ENCODE peak calls at places on chromosomes 2 and 18, in six cellular contexts. W, G, X, J, S and B are unnamed samples.

GRCh38 chr2:201930831-201931230 is 102.8 kb upstream of the FZD7 start:
- DNase-seq in W (no peak), G (no peak), X (no peak), J (no peak), S (no peak), B (no peak)

GRCh38 chr2:29802976-29803375 is 118.4 kb downstream of the ALK start:
- DNase-seq in W (no peak), G (no peak), X (no peak), J (no peak), S (no peak), B (no peak)

GRCh38 chr2:24050041-24050655 is 607 bp downstream of the FKBP1B start:
- DNase-seq in W (no peak), G (no peak), X (peak), J (no peak), S (peak), B (no peak)

GRCh38 chr18:36636237-36636792 is 192.5 kb downstream of the TPGS2 start:
- DNase-seq in W (peak), G (no peak), X (no peak), J (no peak), S (peak), B (peak)

GRCh38 chr18:2027026-2027425 is 544.3 kb downstream of the METTL4 start:
- DNase-seq in W (no peak), G (no peak), X (no peak), J (no peak), S (no peak), B (no peak)

GRCh38 chr18:35010983-35011382 is 30.2 kb upstream of the MAPRE2 start:
- DNase-seq in W (peak), G (no peak), X (no peak), J (no peak), S (no peak), B (no peak)

GRCh38 chr2:223044092-223044836 is 7.7 kb upstream of the KCNE4 start:
- DNase-seq in W (no peak), G (no peak), X (no peak), J (peak), S (no peak), B (no peak)

GRCh38 chr2:236590846-236591245 is 21.2 kb downstream of the ACKR3 start:
- DNase-seq in W (no peak), G (no peak), X (no peak), J (no peak), S (no peak), B (no peak)

GRCh38 chr2:26558271-26559043 is 80.5 kb upstream of the OTOF start:
- DNase-seq in W (no peak), G (no peak), X (no peak), J (no peak), S (no peak), B (no peak)

GRCh38 chr2:13696601-13697000 is 935.9 kb upstream of the LRATD1 start:
- DNase-seq in W (no peak), G (no peak), X (no peak), J (no peak), S (no peak), B (no peak)

GRCh38 chr2:186484062-186484735 is 1.9 kb upstream of the ZC3H15 start:
- DNase-seq in W (no peak), G (no peak), X (peak), J (peak), S (no peak), B (no peak)

GRCh38 chr2:101036562-101036961 is 34.5 kb downstream of the RPL31 start:
- DNase-seq in W (peak), G (no peak), X (peak), J (peak), S (peak), B (no peak)

GRCh38 chr2:68722712-68723111 is 11.9 kb upstream of the ARHGAP25 start:
- DNase-seq in W (no peak), G (no peak), X (peak), J (peak), S (no peak), B (no peak)

GRCh38 chr18:58549814-58550339 is 79.0 kb downstream of the ALPK2 start:
- DNase-seq in W (no peak), G (no peak), X (peak), J (no peak), S (no peak), B (no peak)

GRCh38 chr18:40935423-40935822 is 1019.6 kb upstream of the PIK3C3 start:
- DNase-seq in W (peak), G (no peak), X (peak), J (peak), S (no peak), B (peak)

GRCh38 chr2:227577555-227577954 is 21.1 kb upstream of the SCYGR2 start:
- DNase-seq in W (no peak), G (no peak), X (peak), J (no peak), S (no peak), B (no peak)

GRCh38 chr2:229129738-229130371 is 141.2 kb downstream of the PID1 start:
- DNase-seq in W (no peak), G (no peak), X (no peak), J (no peak), S (peak), B (no peak)

GRCh38 chr2:17879913-17880274 is 1.4 kb downstream of the KCNS3 start:
- DNase-seq in W (no peak), G (no peak), X (peak), J (no peak), S (no peak), B (no peak)

GRCh38 chr18:53375641-53376040 is 848.8 kb downstream of the MBD2 start:
- DNase-seq in W (no peak), G (no peak), X (no peak), J (no peak), S (no peak), B (no peak)

GRCh38 chr2:112026509-112026908 is 28.6 kb upstream of the TMEM87B start:
- DNase-seq in W (no peak), G (no peak), X (no peak), J (peak), S (peak), B (no peak)

GRCh38 chr2:167928434-167928833 is 319.0 kb downstream of the STK39 start:
- DNase-seq in W (no peak), G (no peak), X (no peak), J (no peak), S (no peak), B (no peak)

GRCh38 chr2:100580474-100581264 is 17.9 kb downstream of the PDCL3 start:
- DNase-seq in W (no peak), G (no peak), X (no peak), J (no peak), S (no peak), B (peak)

GRCh38 chr18:32576296-32576916 is 105.7 kb upstream of the GAREM1 start:
- DNase-seq in W (peak), G (no peak), X (peak), J (peak), S (peak), B (no peak)

GRCh38 chr2:5472673-5473072 is 219.5 kb upstream of the SOX11 start:
- DNase-seq in W (no peak), G (no peak), X (no peak), J (no peak), S (no peak), B (no peak)

GRCh38 chr2:84271987-84272386 is 187.1 kb downstream of the SUCLG1 start:
- DNase-seq in W (no peak), G (no peak), X (no peak), J (no peak), S (no peak), B (no peak)

GRCh38 chr2:174327559-174327897 is 7.2 kb upstream of the SP9 start:
- DNase-seq in W (no peak), G (no peak), X (no peak), J (no peak), S (no peak), B (no peak)

GRCh38 chr2:174326880-174327558 is 7.7 kb upstream of the SP9 start:
- DNase-seq in W (no peak), G (no peak), X (no peak), J (no peak), S (peak), B (no peak)

GRCh38 chr2:174328309-174329156 is 6.2 kb upstream of the SP9 start:
- DNase-seq in W (no peak), G (no peak), X (no peak), J (no peak), S (no peak), B (no peak)

GRCh38 chr2:174329157-174329715 is 5.5 kb upstream of the SP9 start:
- DNase-seq in W (no peak), G (no peak), X (no peak), J (no peak), S (no peak), B (no peak)

GRCh38 chr2:174327958-174328308 is 6.8 kb upstream of the SP9 start:
- DNase-seq in W (no peak), G (no peak), X (no peak), J (no peak), S (no peak), B (no peak)
- TF ChIP-seq SMC3 in W (no peak), G (no peak), X (no peak), J (no peak), S (no peak), B (no peak)

GRCh38 chr2:121409388-121409787 is 121.3 kb upstream of the RNU4ATAC start:
- DNase-seq in W (no peak), G (no peak), X (no peak), J (no peak), S (no peak), B (no peak)
- TF ChIP-seq SMC3 in W (no peak), G (no peak), X (no peak), J (no peak), S (no peak), B (no peak)

GRCh38 chr2:230765611-230766300 is 53.1 kb downstream of the CAB39 start:
- DNase-seq in W (no peak), G (no peak), X (no peak), J (no peak), S (no peak), B (no peak)
- TF ChIP-seq SMC3 in W (no peak), G (no peak), X (no peak), J (no peak), S (no peak), B (no peak)

GRCh38 chr2:19870792-19871191 is 31.0 kb downstream of the TTC32 start:
- DNase-seq in W (no peak), G (no peak), X (peak), J (no peak), S (no peak), B (no peak)
- TF ChIP-seq SMC3 in W (no peak), G (no peak), X (no peak), J (no peak), S (no peak), B (no peak)

DNA sequence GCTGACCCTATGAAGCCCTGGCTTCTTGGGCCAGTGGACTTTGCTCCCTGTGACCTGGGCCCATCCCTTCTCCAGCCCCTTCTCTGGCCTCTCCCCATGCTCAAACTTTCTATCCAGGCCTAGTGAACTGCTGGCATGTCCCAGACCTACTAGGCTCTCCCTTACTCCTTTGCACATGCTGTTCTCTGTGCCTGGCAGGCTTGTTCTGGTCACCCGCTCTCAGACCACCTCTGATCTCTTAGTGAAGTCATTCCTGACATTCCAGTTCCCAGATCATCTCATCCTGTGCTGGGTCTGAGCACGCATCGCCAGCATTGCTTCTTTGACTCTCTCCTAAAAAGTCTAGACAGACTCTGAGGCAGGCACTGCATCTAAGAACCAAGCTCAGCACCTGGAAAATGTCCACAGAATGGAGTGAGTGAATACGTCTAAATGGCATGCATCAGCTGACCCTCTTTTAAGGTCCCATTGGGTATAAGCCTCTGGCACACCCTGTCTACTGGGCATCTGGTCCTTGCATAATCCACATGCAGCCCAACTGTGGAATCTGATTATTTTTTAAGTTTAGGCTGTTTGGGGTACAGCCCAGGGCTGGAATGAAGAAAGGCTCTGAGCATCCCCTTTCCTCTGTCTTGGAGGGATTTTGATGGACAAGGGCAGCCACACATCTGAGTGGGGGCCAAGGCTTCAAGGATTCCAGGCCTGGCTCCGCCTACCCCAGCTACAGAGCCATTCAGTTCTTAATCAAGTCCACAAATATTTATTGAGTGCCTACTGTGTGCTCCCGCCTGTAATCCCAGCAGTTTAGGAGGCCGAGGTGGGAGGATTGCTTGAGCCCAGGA is 130.6 kb upstream of the HAAO start:
- DNase-seq in W (peak), G (no peak), X (peak), J (no peak), S (no peak), B (no peak)
- TF ChIP-seq SMC3 in W (no peak), G (no peak), X (no peak), J (no peak), S (no peak), B (no peak)

DNA sequence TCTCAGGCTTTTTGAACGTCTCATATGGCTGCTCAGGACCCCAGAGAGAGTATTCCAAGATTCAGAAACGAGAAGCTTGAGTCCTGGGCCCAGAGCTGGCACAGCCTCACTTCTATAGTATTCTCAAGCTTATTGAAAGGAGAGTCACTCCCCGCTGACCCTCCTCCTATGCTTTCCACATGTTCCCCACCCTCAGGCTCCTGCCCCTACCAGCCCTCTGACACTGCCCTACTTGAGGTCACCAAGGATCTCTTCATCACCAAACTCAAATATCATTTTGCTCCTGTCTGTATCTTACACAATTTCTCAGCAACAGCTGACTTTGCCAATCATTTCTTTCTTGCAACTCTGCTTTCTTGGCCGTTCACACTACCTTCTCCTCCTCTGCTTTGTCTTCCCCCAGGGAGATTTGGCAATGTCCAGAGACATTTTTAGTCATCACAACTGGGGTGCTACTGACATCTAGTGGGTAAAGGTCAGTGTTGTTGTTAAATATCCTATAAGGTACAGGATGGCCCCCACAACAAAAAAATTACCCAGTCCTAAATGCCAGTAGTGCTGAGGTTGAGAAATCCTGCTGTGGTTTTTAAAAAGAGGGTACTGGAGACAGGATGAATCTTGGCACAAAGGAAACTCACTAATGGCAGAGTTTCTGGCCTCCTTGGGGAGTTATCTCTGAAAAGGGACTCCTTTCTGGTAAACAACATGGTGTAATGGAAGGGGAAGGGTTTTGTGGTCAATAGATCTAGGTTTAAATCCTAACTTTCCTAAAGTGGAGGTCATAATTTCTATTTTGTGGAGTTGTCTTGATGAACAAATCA is 26.9 kb upstream of the INSIG2 start:
- DNase-seq in W (peak), G (peak), X (peak), J (peak), S (peak), B (peak)
- TF ChIP-seq SMC3 in W (no peak), G (peak), X (peak), J (no peak), S (peak), B (peak)

GRCh38 chr18:76399613-76400391 is 95.2 kb downstream of the ZNF516 start:
- DNase-seq in W (no peak), G (no peak), X (no peak), J (no peak), S (no peak), B (no peak)
- TF ChIP-seq SMC3 in W (no peak), G (no peak), X (no peak), J (no peak), S (no peak), B (no peak)

GRCh38 chr18:11040823-11041712 is 108.3 kb downstream of the PIEZO2 start:
- DNase-seq in W (peak), G (peak), X (peak), J (peak), S (peak), B (no peak)
- TF ChIP-seq SMC3 in W (peak), G (peak), X (peak), J (peak), S (peak), B (peak)